ENCODE peak calls at places on chromosome 5, in ten cellular contexts. E is left ventricle myocardium inferior, Y is IMR-90, U is colonic mucosa, Z is lower lobe of right lung, K is thoracic aorta, L is upper lobe of right lung, V is tibial artery, P is A549, D is hepatocyte. H is an unnamed sample.

GRCh38 chr5:119269061-119269579 is 86.7 kb upstream of the TNFAIP8 start:
- DNase-seq in E (peak; percentile 20), Y (peak; percentile 35), U (peak; percentile 58), Z (peak; percentile 58), K (no peak), L (peak; percentile 70), V (peak; percentile 66), P (no peak), D (peak; percentile 45), H (no peak)

GRCh38 chr5:125257057-125257970 is 510.9 kb upstream of the ZNF608 start:
- DNase-seq in E (no peak), Y (peak; percentile 7), U (no peak), Z (no peak), K (no peak), L (no peak), V (no peak), P (no peak), D (no peak), H (no peak)

GRCh38 chr5:91101777-91102379 is 281.2 kb downstream of the ARRDC3 start:
- DNase-seq in E (peak; percentile 66), Y (peak; percentile 84), U (peak; percentile 80), Z (peak; percentile 68), K (peak; percentile 36), L (peak; percentile 75), V (peak; percentile 84), P (peak; percentile 65), D (peak; percentile 87), H (peak; percentile 61)

GRCh38 chr5:159316519-159317383 is 13.5 kb downstream of the IL12B start:
- DNase-seq in E (no peak), Y (peak; percentile 67), U (peak; percentile 30), Z (no peak), K (no peak), L (no peak), V (no peak), P (peak; percentile 60), D (peak; percentile 68), H (no peak)

GRCh38 chr5:59923465-59923864 is 29.9 kb upstream of the PDE4D start:
- DNase-seq in E (no peak), Y (peak; percentile 30), U (no peak), Z (no peak), K (no peak), L (no peak), V (no peak), P (no peak), D (peak; percentile 7), H (no peak)

GRCh38 chr5:177132504-177133118 is 962 bp upstream of the NSD1 start:
- DNase-seq in E (no peak), Y (no peak), U (no peak), Z (no peak), K (no peak), L (no peak), V (no peak), P (no peak), D (peak; percentile 47), H (no peak)

GRCh38 chr5:73380710-73381586 is 67.6 kb downstream of the FOXD1 start:
- DNase-seq in E (no peak), Y (no peak), U (no peak), Z (no peak), K (no peak), L (peak; percentile 63), V (no peak), P (no peak), D (no peak), H (no peak)

GRCh38 chr5:2128696-2129340 is 246.1 kb upstream of the IRX4 start:
- DNase-seq in E (no peak), Y (no peak), U (no peak), Z (no peak), K (no peak), L (no peak), V (no peak), P (no peak), D (no peak), H (no peak)

GRCh38 chr5:133396724-133397123 is 215.6 kb downstream of the FSTL4 start:
- DNase-seq in E (no peak), Y (no peak), U (no peak), Z (no peak), K (no peak), L (no peak), V (no peak), P (no peak), D (no peak), H (no peak)

GRCh38 chr5:82399111-82399510 is 121.0 kb upstream of the RPS23 start:
- DNase-seq in E (no peak), Y (no peak), U (no peak), Z (no peak), K (no peak), L (no peak), V (no peak), P (no peak), D (no peak), H (no peak)

GRCh38 chr5:6673963-6674362 is 39.3 kb upstream of the TENT4A start:
- DNase-seq in E (no peak), Y (no peak), U (no peak), Z (no peak), K (no peak), L (no peak), V (no peak), P (no peak), D (no peak), H (no peak)

GRCh38 chr5:180455872-180456271 is 38.3 kb upstream of the CNOT6 start:
- DNase-seq in E (no peak), Y (no peak), U (no peak), Z (no peak), K (no peak), L (no peak), V (no peak), P (no peak), D (no peak), H (no peak)

DNA sequence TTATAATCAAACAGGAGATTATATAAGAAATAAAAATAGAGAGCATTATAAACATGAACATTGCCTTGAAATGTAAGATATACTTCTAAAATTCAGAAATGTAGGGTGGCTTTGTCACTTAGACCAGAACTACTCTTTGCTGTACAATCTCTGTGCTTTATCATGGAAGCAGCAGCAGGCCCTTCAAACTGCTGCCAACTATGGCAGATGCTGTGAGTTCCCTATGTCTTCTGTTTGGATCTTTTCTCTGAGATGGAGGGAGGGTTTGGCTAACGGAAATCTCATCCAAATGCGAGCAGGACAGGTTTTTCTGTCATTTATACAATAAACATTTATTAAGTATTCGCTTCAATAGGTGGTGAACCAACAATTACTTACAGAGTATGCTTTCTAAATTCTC is 34.8 kb upstream of the RICTOR start:
- DNase-seq in E (no peak), Y (no peak), U (no peak), Z (no peak), K (no peak), L (no peak), V (no peak), P (no peak), D (no peak), H (no peak)
- H3K4me3 ChIP-seq in E (no peak overlapping the region), Y (no peak overlapping the region), U (no peak overlapping the region), Z (no peak overlapping the region), K (no peak overlapping the region), L (no peak overlapping the region), V (no peak overlapping the region), P (no peak overlapping the region), D (no peak overlapping the region), H (no peak overlapping the region)

DNA sequence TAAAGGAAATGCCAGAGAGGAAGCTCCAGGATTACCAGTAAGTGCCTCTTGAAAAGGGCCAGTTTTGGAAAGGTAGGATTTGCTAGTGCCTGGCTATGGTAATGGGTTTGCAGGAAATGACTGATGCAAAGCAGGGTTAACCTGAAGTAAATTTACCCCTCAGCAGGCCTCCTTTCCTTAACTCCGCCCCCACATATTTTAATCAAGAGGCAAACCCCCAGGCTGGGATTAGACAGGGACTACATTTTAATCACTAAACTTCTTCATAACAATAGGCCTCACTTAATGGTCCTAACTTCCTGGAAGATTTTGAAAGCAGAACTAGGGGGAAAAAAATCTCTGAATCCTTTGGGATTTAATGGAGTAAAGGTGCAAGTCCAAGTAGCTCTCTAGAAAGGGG is 10.2 kb upstream of the SLC1A3 start:
- DNase-seq in E (no peak), Y (no peak), U (no peak), Z (no peak), K (no peak), L (no peak), V (no peak), P (no peak), D (no peak), H (no peak)
- H3K27ac ChIP-seq in E (no peak overlapping the region), Y (no peak overlapping the region), U (no peak overlapping the region), Z (no peak overlapping the region), K (no peak overlapping the region), L (no peak overlapping the region), V (no peak overlapping the region), P (no peak overlapping the region), D (no peak overlapping the region), H (no peak overlapping the region)

DNA sequence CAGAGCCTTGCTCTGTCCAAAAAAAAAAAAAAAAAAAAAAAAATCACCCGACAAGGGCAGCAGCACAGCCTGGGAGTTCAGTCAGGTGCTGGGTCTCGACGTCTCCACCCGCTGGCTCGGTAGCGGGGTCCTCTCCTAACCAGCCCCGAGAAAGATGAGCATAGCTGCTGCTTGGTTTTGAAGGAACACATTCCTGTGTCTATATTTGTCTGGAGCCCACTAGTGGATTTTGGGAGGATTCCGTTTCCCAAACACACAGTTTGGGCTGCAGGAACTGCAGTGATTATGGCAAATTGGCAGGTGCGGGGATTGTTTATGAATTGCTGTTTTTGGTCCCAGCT is 1.2 kb downstream of the OTULINL start:
- DNase-seq in E (no peak), Y (no peak), U (no peak), Z (peak; percentile 47), K (no peak), L (no peak), V (no peak), P (no peak), D (peak; percentile 14), H (no peak)
- H3K4me3 ChIP-seq in E (peak overlapping the region; percentile 81), Y (no peak overlapping the region), U (peak overlapping the region; percentile 74), Z (peak overlapping the region; percentile 83), K (peak overlapping the region; percentile 92), L (peak overlapping the region; percentile 79), V (peak overlapping the region; percentile 70), P (peak overlapping the region; percentile 96), D (no peak overlapping the region), H (peak overlapping the region; percentile 71)

DNA sequence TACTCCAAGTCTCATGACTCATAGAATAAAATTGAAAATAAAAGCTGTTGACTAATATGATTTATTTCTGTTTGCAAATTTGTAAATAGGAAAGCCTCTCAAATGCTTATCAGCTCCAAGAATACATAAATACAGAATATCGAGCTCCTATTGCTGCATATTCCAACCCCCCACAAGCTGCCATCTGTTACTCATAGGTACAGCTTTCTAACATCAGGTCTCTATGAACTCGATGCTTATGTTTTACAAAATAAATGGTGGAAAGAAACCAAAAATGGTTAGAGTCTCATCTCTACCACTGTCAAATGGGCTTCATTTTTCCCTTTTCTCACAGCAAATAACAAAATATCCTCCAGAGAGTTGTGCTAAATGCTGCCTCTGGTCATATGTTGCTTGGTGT is 631.6 kb upstream of the CDH18 start:
- DNase-seq in E (no peak), Y (no peak), U (no peak), Z (no peak), K (no peak), L (no peak), V (no peak), P (no peak), D (no peak), H (no peak)
- H3K27ac ChIP-seq in E (no peak overlapping the region), Y (no peak overlapping the region), U (no peak overlapping the region), Z (no peak overlapping the region), K (no peak overlapping the region), L (no peak overlapping the region), V (no peak overlapping the region), P (no peak overlapping the region), D (no peak overlapping the region), H (no peak overlapping the region)